ENCODE peak calls at places on chromosomes 7 and 10, in seven cellular contexts. S is tibial artery, B is PC-9, G is bronchial epithelial cell, U is H1, F is esophagus muscularis mucosa, X is adrenal gland. R is an unnamed sample. For H3K36me3 and H3K27me3, the result is how much of the 10 kb centered on the place peaks cover.

GRCh38 chr7:131212114-131212513 is 115.6 kb upstream of the MKLN1 start:
- DNase-seq in B (no peak), X (no peak), G (peak), F (no peak), S (no peak), U (no peak), R (no peak)

GRCh38 chr7:16753932-16754571 is 497 bp downstream of the TSPAN13 start:
- DNase-seq in U (no peak), B (no peak), X (peak), G (no peak), S (no peak), F (no peak), R (no peak)

GRCh38 chr7:92904292-92905131 is 68.1 kb upstream of the CDK6 start:
- DNase-seq in X (no peak), B (peak), U (no peak), G (peak), S (no peak), F (no peak), R (peak)

GRCh38 chr10:27620425-27621397 is 116.6 kb downstream of the RAB18 start:
- DNase-seq in B (no peak), X (no peak), S (peak), G (peak), U (no peak), F (no peak), R (no peak)

GRCh38 chr7:132376361-132377013 is 199.8 kb downstream of the PLXNA4 start:
- DNase-seq in F (no peak), S (no peak), B (no peak), X (no peak), U (no peak), G (no peak), R (no peak)

GRCh38 chr7:2012981-2013380 is 219.8 kb downstream of the MAD1L1 start:
- DNase-seq in G (no peak), S (peak), X (no peak), F (no peak), U (no peak), B (no peak), R (no peak)

GRCh38 chr7:154928136-154929005 is 74.6 kb downstream of the PAXIP1 start:
- DNase-seq in G (peak), X (peak), F (no peak), U (no peak), S (no peak), B (peak), R (peak)

GRCh38 chr7:34039033-34039432 is 133.7 kb downstream of the BMPER start:
- DNase-seq in F (no peak), G (no peak), U (no peak), B (no peak), X (no peak), S (no peak), R (no peak)

GRCh38 chr7:140390034-140390433 is 8.3 kb downstream of the SLC37A3 start:
- DNase-seq in F (no peak), G (no peak), X (no peak), U (no peak), B (no peak), S (no peak), R (no peak)

GRCh38 chr7:32588657-32589056 is 93.4 kb downstream of the AVL9 start:
- DNase-seq in B (no peak), U (no peak), G (peak), S (no peak), F (no peak), X (no peak), R (peak)

GRCh38 chr10:70319183-70319582 is 35.4 kb upstream of the NPFFR1 start:
- DNase-seq in S (no peak), B (no peak), F (no peak), G (no peak), X (no peak), U (no peak), R (no peak)

GRCh38 chr10:103709341-103709920 is 145.9 kb downstream of the SH3PXD2A start:
- DNase-seq in B (peak), X (no peak), G (peak), U (no peak), F (no peak), S (no peak), R (peak)

GRCh38 chr7:16129431-16130126 is 291.8 kb downstream of the CRPPA start:
- DNase-seq in F (no peak), G (peak), S (no peak), B (peak), X (no peak), U (no peak), R (peak)

GRCh38 chr10:133258066-133258817 is 18.4 kb downstream of the ADAM8 start:
- DNase-seq in F (no peak), B (peak), X (no peak), U (no peak), S (no peak), G (peak), R (no peak)

GRCh38 chr7:157268540-157268939 is 68.3 kb upstream of the DNAJB6 start:
- DNase-seq in S (peak), G (peak), X (no peak), U (no peak), B (peak), F (no peak), R (no peak)

GRCh38 chr7:50367098-50367497 is 62.6 kb downstream of the IKZF1 start:
- DNase-seq in S (no peak), G (no peak), U (no peak), B (no peak), F (no peak), X (no peak), R (no peak)

GRCh38 chr7:30247546-30248386 is 36.6 kb upstream of the ZNRF2 start:
- DNase-seq in S (no peak), G (no peak), X (no peak), U (no peak), B (no peak), F (no peak), R (no peak)

GRCh38 chr10:124204726-124205125 is 111.3 kb upstream of the CHST15 start:
- DNase-seq in U (no peak), B (no peak), S (no peak), F (no peak), G (no peak), X (no peak), R (no peak)

GRCh38 chr7:108012499-108013430 is 9.8 kb upstream of the LAMB1 start:
- DNase-seq in B (peak), F (peak), U (no peak), G (peak), S (no peak), X (no peak), R (no peak)

GRCh38 chr10:60203993-60204618 is 185.6 kb downstream of the ANK3 start:
- DNase-seq in U (no peak), S (no peak), X (no peak), B (peak), F (no peak), G (peak), R (no peak)

GRCh38 chr7:21850531-21851285 is 95.0 kb downstream of the CDCA7L start:
- DNase-seq in X (peak), B (no peak), F (no peak), G (peak), S (no peak), U (no peak), R (no peak)

DNA sequence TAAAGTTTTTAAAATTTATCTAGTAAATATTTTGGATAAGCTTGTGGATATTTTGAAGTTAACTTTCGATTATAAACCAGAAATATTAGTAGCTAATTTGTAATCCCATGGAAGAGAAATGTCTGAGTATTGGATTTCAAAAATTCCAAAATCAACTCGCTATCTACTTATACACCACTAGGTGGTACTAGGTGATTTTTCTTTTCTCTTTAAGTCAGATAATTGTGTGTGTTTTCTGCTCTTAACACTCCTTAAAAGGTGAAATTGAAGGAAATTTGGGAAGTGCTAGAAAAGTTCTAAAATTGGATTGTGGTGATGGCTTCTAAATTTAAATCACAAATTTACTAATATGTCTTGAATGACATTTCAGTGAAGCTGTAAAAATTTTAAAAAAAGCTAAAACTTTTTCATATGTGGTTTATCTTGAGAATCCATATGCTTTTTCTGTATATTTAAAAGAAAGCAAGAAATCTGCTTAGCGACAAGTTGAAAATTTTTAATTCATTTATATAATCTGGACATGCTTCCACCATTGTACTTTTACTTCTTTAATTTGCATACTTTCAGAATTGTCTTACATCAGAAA is 90.2 kb downstream of the IPMK start:
- DNase-seq in F (no peak), S (no peak), B (no peak), X (no peak), G (peak), U (no peak), R (no peak)
- TF ChIP-seq CTCF in F (peak), S (peak), B (peak), X (peak), G (peak), U (no peak), R (peak)

GRCh38 chr7:6639032-6639431 is 1.9 kb downstream of the ZNF316 start:
- DNase-seq in U (no peak), F (no peak), S (no peak), X (no peak), B (no peak), G (no peak), R (no peak)
- H3K36me3 ChIP-seq in U (under half), F (under half), S (under half), X (under half), B (under half), G (under half), R (under half)

GRCh38 chr7:5423844-5424688 is 432 bp upstream of the TNRC18 start:
- DNase-seq in F (peak), U (peak), B (peak), G (peak), S (peak), X (peak), R (peak)
- H3K27me3 ChIP-seq in F (under half), U (under half), B (under half), G (under half), S (under half), X (under half), R (under half)

GRCh38 chr7:8172372-8173354 is 89.3 kb downstream of the ICA1 start:
- DNase-seq in S (no peak), U (no peak), G (no peak), F (no peak), X (no peak), B (no peak), R (no peak)

GRCh38 chr7:8165150-8165549 is 96.8 kb downstream of the ICA1 start:
- DNase-seq in U (no peak), F (no peak), S (no peak), X (no peak), B (no peak), G (no peak), R (no peak)

GRCh38 chr7:8168336-8168735 is 93.6 kb downstream of the ICA1 start:
- DNase-seq in S (no peak), B (no peak), U (no peak), F (no peak), X (no peak), G (no peak), R (no peak)
- TF ChIP-seq CTCF in S (no peak), B (no peak), U (no peak), F (no peak), X (no peak), G (no peak), R (no peak)

GRCh38 chr7:73555411-73555982 is 2.0 kb downstream of the BCL7B start:
- DNase-seq in S (no peak), U (no peak), X (no peak), G (no peak), B (no peak), F (no peak), R (no peak)

GRCh38 chr7:73556208-73557107 is 1.0 kb downstream of the BCL7B start:
- DNase-seq in G (no peak), X (no peak), S (no peak), F (no peak), U (no peak), B (no peak), R (no peak)

GRCh38 chr7:73557108-73557396 is 438 bp downstream of the BCL7B start:
- DNase-seq in G (peak), S (peak), B (peak), X (peak), U (peak), F (peak), R (peak)

GRCh38 chr7:73560035-73560835 is 2.7 kb upstream of the BCL7B start:
- DNase-seq in G (peak), X (peak), F (no peak), B (peak), S (no peak), U (no peak), R (peak)

DNA sequence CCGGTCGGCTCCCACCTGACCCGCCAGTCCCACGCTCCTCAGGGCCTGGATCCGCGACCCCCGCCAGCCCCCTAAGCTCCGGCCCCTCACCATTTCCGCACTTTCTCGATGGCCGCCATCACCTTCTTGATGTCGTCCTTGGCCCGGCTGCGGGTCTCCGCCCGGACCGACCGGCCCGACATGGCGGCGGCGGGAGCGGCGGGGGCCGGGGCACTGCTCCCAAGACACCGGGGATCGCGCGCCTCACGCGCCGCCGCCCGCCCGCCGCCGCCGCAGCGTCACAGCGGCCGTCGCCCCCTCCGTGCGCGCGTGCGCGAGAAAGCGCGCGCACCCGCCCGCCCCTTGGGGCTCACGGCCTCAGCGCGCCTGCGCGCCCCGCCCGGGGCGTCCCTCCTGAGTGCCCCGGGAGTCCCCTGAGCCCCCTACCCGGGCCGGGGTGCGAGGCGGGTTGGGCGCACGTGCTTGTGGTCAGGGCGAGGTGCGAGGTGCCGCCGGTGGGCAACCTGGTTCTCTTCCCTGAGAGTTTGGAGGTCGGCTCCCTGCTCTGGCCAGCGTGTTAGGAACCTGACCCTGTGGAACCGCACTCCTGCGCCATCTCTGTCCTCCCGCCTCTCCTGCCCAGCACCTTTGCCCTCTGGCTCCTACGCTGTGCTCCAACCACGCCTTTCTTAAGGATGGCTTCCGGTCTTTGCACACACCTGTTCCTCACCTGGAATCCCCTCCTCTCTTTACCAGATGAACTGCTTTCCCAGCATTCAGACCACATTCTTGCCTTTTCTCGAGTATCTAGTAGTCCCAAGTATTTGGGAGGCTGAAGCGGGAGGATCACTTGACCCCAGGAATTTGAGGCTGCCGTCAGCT is at the start of gene BCL7B:
- DNase-seq in S (peak), G (peak), B (peak), F (peak), U (peak), X (peak), R (no peak)
- H3K36me3 ChIP-seq in S (under half), G (under half), B (under half), F (under half), U (under half), X (under half), R (under half)

R was measured in kidney epithelial cell.